ENCODE peak calls at places on chromosomes 5 and 9, in eight cellular contexts. One of them, this sample, is unnamed.

GRCh38 chr5:59829389-59829788 is 64.1 kb downstream of the PDE4D start:
- DNase-seq in GM03348: peak
- DNase-seq in activated CD8-positive, alpha-beta memory T cell treated with anti-CD3 and anti-CD28 coated beads, Interleukin-2, amount 50 U/mL, for 48 hours: no peak
- DNase-seq in nucleus accumbens: no peak
- DNase-seq in B cell: no peak
- DNase-seq in GF-D8: no peak
- DNase-seq in DMS153: no peak
- DNase-seq in endothelial cell: no peak
- DNase-seq in this sample: peak

GRCh38 chr9:13942695-13943094 is 371.2 kb downstream of the NFIB start:
- DNase-seq in GM03348: peak
- DNase-seq in activated CD8-positive, alpha-beta memory T cell treated with anti-CD3 and anti-CD28 coated beads, Interleukin-2, amount 50 U/mL, for 48 hours: no peak
- DNase-seq in nucleus accumbens: peak
- DNase-seq in B cell: no peak
- DNase-seq in GF-D8: no peak
- DNase-seq in DMS153: no peak
- DNase-seq in endothelial cell: no peak
- DNase-seq in this sample: peak

GRCh38 chr5:102450313-102450990 is 48.3 kb downstream of the SLCO6A1 start:
- DNase-seq in GM03348: no peak
- DNase-seq in activated CD8-positive, alpha-beta memory T cell treated with anti-CD3 and anti-CD28 coated beads, Interleukin-2, amount 50 U/mL, for 48 hours: no peak
- DNase-seq in nucleus accumbens: no peak
- DNase-seq in B cell: no peak
- DNase-seq in GF-D8: no peak
- DNase-seq in DMS153: no peak
- DNase-seq in endothelial cell: no peak
- DNase-seq in this sample: peak

GRCh38 chr5:135059000-135059923 is 25.2 kb upstream of the PITX1 start:
- DNase-seq in GM03348: no peak
- DNase-seq in activated CD8-positive, alpha-beta memory T cell treated with anti-CD3 and anti-CD28 coated beads, Interleukin-2, amount 50 U/mL, for 48 hours: no peak
- DNase-seq in nucleus accumbens: no peak
- DNase-seq in B cell: no peak
- DNase-seq in GF-D8: no peak
- DNase-seq in DMS153: no peak
- DNase-seq in endothelial cell: no peak
- DNase-seq in this sample: no peak

GRCh38 chr5:90379652-90380051 is 29.9 kb downstream of the CETN3 start:
- DNase-seq in GM03348: no peak
- DNase-seq in activated CD8-positive, alpha-beta memory T cell treated with anti-CD3 and anti-CD28 coated beads, Interleukin-2, amount 50 U/mL, for 48 hours: no peak
- DNase-seq in nucleus accumbens: no peak
- DNase-seq in B cell: no peak
- DNase-seq in GF-D8: no peak
- DNase-seq in DMS153: no peak
- DNase-seq in endothelial cell: no peak
- DNase-seq in this sample: no peak

GRCh38 chr9:125747765-125748510 is 765 bp downstream of the PBX3 start:
- DNase-seq in GM03348: peak
- DNase-seq in activated CD8-positive, alpha-beta memory T cell treated with anti-CD3 and anti-CD28 coated beads, Interleukin-2, amount 50 U/mL, for 48 hours: peak
- DNase-seq in nucleus accumbens: no peak
- DNase-seq in B cell: peak
- DNase-seq in GF-D8: no peak
- DNase-seq in DMS153: no peak
- DNase-seq in endothelial cell: peak
- DNase-seq in this sample: peak

GRCh38 chr9:113580041-113580953 is 116.8 kb downstream of the RGS3 start:
- DNase-seq in GM03348: peak
- DNase-seq in activated CD8-positive, alpha-beta memory T cell treated with anti-CD3 and anti-CD28 coated beads, Interleukin-2, amount 50 U/mL, for 48 hours: peak
- DNase-seq in nucleus accumbens: peak
- DNase-seq in B cell: peak
- DNase-seq in GF-D8: peak
- DNase-seq in DMS153: no peak
- DNase-seq in endothelial cell: no peak
- DNase-seq in this sample: peak

GRCh38 chr5:108975697-108976096 is 228.0 kb downstream of the FER start:
- DNase-seq in GM03348: no peak
- DNase-seq in activated CD8-positive, alpha-beta memory T cell treated with anti-CD3 and anti-CD28 coated beads, Interleukin-2, amount 50 U/mL, for 48 hours: no peak
- DNase-seq in nucleus accumbens: no peak
- DNase-seq in B cell: no peak
- DNase-seq in GF-D8: no peak
- DNase-seq in DMS153: no peak
- DNase-seq in endothelial cell: no peak
- DNase-seq in this sample: no peak

GRCh38 chr5:67188274-67188857 is 8.2 kb downstream of the CD180 start:
- DNase-seq in GM03348: no peak
- DNase-seq in activated CD8-positive, alpha-beta memory T cell treated with anti-CD3 and anti-CD28 coated beads, Interleukin-2, amount 50 U/mL, for 48 hours: no peak
- DNase-seq in nucleus accumbens: no peak
- DNase-seq in B cell: no peak
- DNase-seq in GF-D8: no peak
- DNase-seq in DMS153: no peak
- DNase-seq in endothelial cell: no peak
- DNase-seq in this sample: no peak

GRCh38 chr5:127876384-127876783 is 173.2 kb downstream of the CCDC192 start:
- DNase-seq in GM03348: no peak
- DNase-seq in activated CD8-positive, alpha-beta memory T cell treated with anti-CD3 and anti-CD28 coated beads, Interleukin-2, amount 50 U/mL, for 48 hours: no peak
- DNase-seq in nucleus accumbens: no peak
- DNase-seq in B cell: no peak
- DNase-seq in GF-D8: no peak
- DNase-seq in DMS153: no peak
- DNase-seq in endothelial cell: no peak
- DNase-seq in this sample: peak

GRCh38 chr5:181223041-181223728 is at the start of gene TRIM41:
- DNase-seq in GM03348: peak
- DNase-seq in activated CD8-positive, alpha-beta memory T cell treated with anti-CD3 and anti-CD28 coated beads, Interleukin-2, amount 50 U/mL, for 48 hours: peak
- DNase-seq in nucleus accumbens: no peak
- DNase-seq in B cell: peak
- DNase-seq in GF-D8: no peak
- DNase-seq in DMS153: no peak
- DNase-seq in endothelial cell: peak
- DNase-seq in this sample: peak

GRCh38 chr5:54259090-54259489 is 51.3 kb downstream of the ARL15 start:
- DNase-seq in GM03348: no peak
- DNase-seq in activated CD8-positive, alpha-beta memory T cell treated with anti-CD3 and anti-CD28 coated beads, Interleukin-2, amount 50 U/mL, for 48 hours: no peak
- DNase-seq in nucleus accumbens: no peak
- DNase-seq in B cell: no peak
- DNase-seq in GF-D8: no peak
- DNase-seq in DMS153: no peak
- DNase-seq in endothelial cell: no peak
- DNase-seq in this sample: peak

This sample was measured in astrocyte of the hippocampus.